ENCODE peak calls at places on chromosomes 3 and 15, in four cellular contexts. X is CD8-positive, alpha-beta T cell; M is activated naive CD4-positive, alpha-beta T cell treated with anti-CD3 and anti-CD28 coated beads, Interleukin-2, amount 50 U/mL, for 16 hours; Q is T-helper 1 cell. H is an unnamed sample.

GRCh38 chr3:707041-707440 is 385.8 kb upstream of the CNTN6 start:
- DNase-seq in X (no peak), M (no peak), Q (no peak), H (no peak)

GRCh38 chr15:47964229-47964628 is 156.6 kb upstream of the SLC24A5 start:
- DNase-seq in X (no peak), M (no peak), Q (no peak), H (no peak)

GRCh38 chr3:105691633-105692032 is 177.2 kb downstream of the CBLB start:
- DNase-seq in X (no peak), M (no peak), Q (no peak), H (no peak)

GRCh38 chr3:64539451-64540196 is 148.2 kb downstream of the ADAMTS9 start:
- DNase-seq in X (no peak), M (no peak), Q (no peak), H (no peak)

GRCh38 chr3:60979861-60980739 is 271.2 kb downstream of the FHIT start:
- DNase-seq in X (no peak), M (no peak), Q (no peak), H (no peak)

GRCh38 chr3:153319691-153320552 is 157.9 kb downstream of the RAP2B start:
- DNase-seq in X (no peak), M (no peak), Q (no peak), H (no peak)

GRCh38 chr3:191217331-191217730 is 18.3 kb downstream of the OSTN start:
- DNase-seq in X (no peak), M (no peak), Q (no peak), H (no peak)

GRCh38 chr15:52709172-52709979 is 30.2 kb upstream of the ATOSA start:
- DNase-seq in X (no peak), M (no peak), Q (no peak), H (no peak)

GRCh38 chr3:189188466-189188865 is 16.7 kb downstream of the TPRG1 start:
- DNase-seq in X (no peak), M (no peak), Q (no peak), H (no peak)

GRCh38 chr15:43209059-43209824 is 11.6 kb downstream of the EPB42 start:
- DNase-seq in X (no peak), M (no peak), Q (no peak), H (no peak)

GRCh38 chr3:63351159-63352007 is 73.3 kb downstream of the SYNPR start:
- DNase-seq in X (no peak), M (no peak), Q (peak), H (no peak)

GRCh38 chr15:57652481-57652880 is 54.0 kb upstream of the POLR2M start:
- DNase-seq in X (no peak), M (no peak), Q (no peak), H (no peak)

GRCh38 chr3:166554006-166554405 is 716.8 kb upstream of the BCHE start:
- DNase-seq in X (no peak), M (no peak), Q (no peak), H (no peak)

GRCh38 chr3:113354307-113354706 is 87.0 kb downstream of the CFAP44 start:
- DNase-seq in X (no peak), M (no peak), Q (no peak), H (no peak)

GRCh38 chr3:127325630-127325961 is 37.8 kb upstream of the PRR20G start:
- DNase-seq in X (no peak), M (no peak), Q (no peak), H (no peak)

GRCh38 chr3:165217739-165218138 is 21.6 kb upstream of the SLITRK3 start:
- DNase-seq in X (no peak), M (no peak), Q (no peak), H (no peak)

GRCh38 chr3:71456155-71456554 is 127.4 kb downstream of the FOXP1 start:
- DNase-seq in X (no peak), M (no peak), Q (peak), H (no peak)

GRCh38 chr3:153552887-153553604 is 391.0 kb downstream of the RAP2B start:
- DNase-seq in X (no peak), M (no peak), Q (peak), H (no peak)

GRCh38 chr3:107666853-107667252 is 144.1 kb downstream of the BBX start:
- DNase-seq in X (no peak), M (no peak), Q (no peak), H (no peak)

GRCh38 chr3:28328188-28329151 is 20.1 kb upstream of the ZCWPW2 start:
- DNase-seq in X (no peak), M (no peak), Q (peak), H (no peak)

GRCh38 chr15:99361541-99362185 is 110.4 kb downstream of the LRRC28 start:
- DNase-seq in X (no peak), M (no peak), Q (no peak), H (no peak)

GRCh38 chr3:110180733-110181132 is 843.4 kb upstream of the DPPA4 start:
- DNase-seq in X (no peak), M (no peak), Q (no peak), H (no peak)

GRCh38 chr3:136604961-136605360 is 147.2 kb downstream of the STAG1 start:
- DNase-seq in X (no peak), M (no peak), Q (no peak), H (no peak)

GRCh38 chr15:87762110-87762509 is 494.4 kb downstream of the NTRK3 start:
- DNase-seq in X (no peak), M (no peak), Q (no peak), H (no peak)

GRCh38 chr15:73367624-73368300 is 996 bp downstream of the HCN4 start:
- DNase-seq in X (no peak), M (no peak), Q (no peak), H (no peak)

GRCh38 chr15:68152342-68152741 is 52.8 kb downstream of the CALML4 start:
- DNase-seq in X (no peak), M (no peak), Q (no peak), H (no peak)

GRCh38 chr3:193884011-193884410 is 251.9 kb upstream of the HES1 start:
- DNase-seq in X (no peak), M (no peak), Q (no peak), H (no peak)

GRCh38 chr15:43270113-43270665 is 3.5 kb upstream of the TGM5 start:
- DNase-seq in X (no peak), M (no peak), Q (no peak), H (no peak)

GRCh38 chr3:128410669-128411573 is 55.8 kb downstream of the DNAJB8 start:
- DNase-seq in X (no peak), M (no peak), Q (no peak), H (no peak)

GRCh38 chr15:42215854-42216829 is 8.0 kb upstream of the VPS39 start:
- DNase-seq in X (no peak), M (no peak), Q (no peak), H (no peak)

GRCh38 chr3:168186293-168186983 is 90.7 kb upstream of the GOLIM4 start:
- DNase-seq in X (no peak), M (no peak), Q (no peak), H (no peak)

GRCh38 chr15:58924326-58924725 is 9.2 kb downstream of the SLTM start:
- DNase-seq in X (no peak), M (no peak), Q (no peak), H (no peak)

GRCh38 chr3:135556184-135556583 is 409.3 kb upstream of the PPP2R3A start:
- DNase-seq in X (no peak), M (no peak), Q (no peak), H (no peak)

GRCh38 chr3:69161587-69162196 is 39.3 kb upstream of the LMOD3 start:
- DNase-seq in X (peak), M (peak), Q (peak), H (no peak)

GRCh38 chr3:191369081-191370010 is 39.0 kb upstream of the UTS2B start:
- DNase-seq in X (no peak), M (no peak), Q (no peak), H (no peak)

GRCh38 chr3:63976166-63976861 is 47.0 kb downstream of the PSMD6 start:
- DNase-seq in X (no peak), M (no peak), Q (no peak), H (no peak)

GRCh38 chr3:188264231-188265213 is 110.6 kb downstream of the LPP start:
- DNase-seq in X (no peak), M (no peak), Q (no peak), H (no peak)

H was measured in T-helper 9 cell.